ENCODE peak calls at places on chromosomes 2 and 18, in seven cellular contexts. H is Daoy, M is globus pallidus, Z is Right ventricle myocardium superior, F is brain microvascular endothelial cell, G is HT1080, R is GM12892. O is an unnamed sample.

GRCh38 chr2:157876771-157877108 is 610 bp upstream of the ACVR1 start:
- DNase-seq in H (no peak), M (no peak), Z (no peak), F (no peak), G (no peak), R (no peak), O (peak)

GRCh38 chr18:76262956-76263955 is 231.8 kb downstream of the ZNF516 start:
- DNase-seq in H (no peak), M (no peak), Z (no peak), F (no peak), G (no peak), R (no peak), O (peak)

GRCh38 chr18:25244170-25244569 is 107.8 kb downstream of the ZNF521 start:
- DNase-seq in H (no peak), M (no peak), Z (no peak), F (no peak), G (no peak), R (no peak), O (no peak)

GRCh38 chr18:7447629-7448028 is 119.5 kb upstream of the PTPRM start:
- DNase-seq in H (peak), M (no peak), Z (no peak), F (peak), G (peak), R (no peak), O (no peak)

GRCh38 chr2:166539340-166540162 is 45.5 kb upstream of the SCN7A start:
- DNase-seq in H (peak), M (peak), Z (no peak), F (peak), G (peak), R (no peak), O (peak)

GRCh38 chr2:186426153-186427016 is 59.7 kb upstream of the ZC3H15 start:
- DNase-seq in H (no peak), M (no peak), Z (no peak), F (no peak), G (no peak), R (no peak), O (no peak)

GRCh38 chr2:222451270-222451674 is 26.9 kb downstream of the SGPP2 start:
- DNase-seq in H (peak), M (no peak), Z (no peak), F (no peak), G (peak), R (no peak), O (no peak)

GRCh38 chr2:177551989-177552413 is 159.4 kb downstream of the AGPS start:
- DNase-seq in H (peak), M (peak), Z (peak), F (no peak), G (peak), R (no peak), O (no peak)

GRCh38 chr2:239324456-239324855 is 76.4 kb downstream of the HDAC4 start:
- DNase-seq in H (no peak), M (no peak), Z (no peak), F (no peak), G (no peak), R (no peak), O (no peak)

GRCh38 chr18:53764086-53764485 is 460.4 kb downstream of the MBD2 start:
- DNase-seq in H (no peak), M (no peak), Z (no peak), F (no peak), G (no peak), R (no peak), O (no peak)

GRCh38 chr18:45066868-45067267 is 386.2 kb downstream of the SETBP1 start:
- DNase-seq in H (no peak), M (peak), Z (peak), F (no peak), G (no peak), R (no peak), O (no peak)

GRCh38 chr2:186349508-186349907 is 136.6 kb upstream of the ZC3H15 start:
- DNase-seq in H (peak), M (no peak), Z (no peak), F (peak), G (peak), R (no peak), O (peak)

GRCh38 chr2:120596990-120597594 is 138.6 kb upstream of the GLI2 start:
- DNase-seq in H (no peak), M (peak), Z (peak), F (peak), G (no peak), R (no peak), O (no peak)

GRCh38 chr2:36906277-36906676 is 60.1 kb downstream of the STRN start:
- DNase-seq in H (no peak), M (no peak), Z (no peak), F (no peak), G (no peak), R (no peak), O (no peak)

GRCh38 chr2:130198343-130198742 is at the start of gene TUBA3E:
- DNase-seq in H (no peak), M (no peak), Z (no peak), F (no peak), G (no peak), R (no peak), O (no peak)

GRCh38 chr18:71994273-71994672 is 549.9 kb downstream of the CBLN2 start:
- DNase-seq in H (no peak), M (no peak), Z (no peak), F (no peak), G (no peak), R (no peak), O (no peak)

GRCh38 chr2:96330407-96330806 is 5.2 kb upstream of the NCAPH start:
- DNase-seq in H (peak), M (no peak), Z (no peak), F (no peak), G (peak), R (no peak), O (no peak)

GRCh38 chr2:101909760-101910159 is 82.0 kb upstream of the IL1R2 start:
- DNase-seq in H (no peak), M (no peak), Z (no peak), F (no peak), G (no peak), R (no peak), O (no peak)

GRCh38 chr2:102698369-102699111 is 63.3 kb upstream of the TMEM182 start:
- DNase-seq in H (peak), M (no peak), Z (no peak), F (no peak), G (peak), R (no peak), O (peak)

O was measured in A673.